ENCODE peak calls at places on chromosomes 2 and 18, in four cellular contexts. C, A, I and G are unnamed samples.

GRCh38 chr2:241607162-241607885 is 29.6 kb downstream of the THAP4 start:
- DNase-seq in C (no peak), A (no peak), I (no peak), G (no peak)

GRCh38 chr18:8667846-8668245 is 37.5 kb upstream of the MTCL1 start:
- DNase-seq in C (peak; percentile 54), A (peak; percentile 72), I (no peak), G (peak; percentile 46)

GRCh38 chr2:161438598-161438997 is 22.5 kb downstream of the TBR1 start:
- DNase-seq in C (no peak), A (no peak), I (no peak), G (no peak)

GRCh38 chr2:6429210-6429986 is 436.3 kb downstream of the CMPK2 start:
- DNase-seq in C (no peak), A (no peak), I (no peak), G (no peak)

GRCh38 chr2:3518496-3519254 is 656 bp downstream of the ADI1 start:
- DNase-seq in C (peak; percentile 90), A (peak; percentile 97), I (peak; percentile 96), G (peak; percentile 97)

GRCh38 chr2:133523406-133523805 is 44.9 kb downstream of the NCKAP5 start:
- DNase-seq in C (peak; percentile 17), A (no peak), I (no peak), G (no peak)

GRCh38 chr2:107411267-107411666 is 415.4 kb upstream of the RGPD4 start:
- DNase-seq in C (no peak), A (no peak), I (no peak), G (no peak)

GRCh38 chr2:67057901-67058703 is 339.0 kb upstream of the ETAA1 start:
- DNase-seq in C (no peak), A (peak; percentile 14), I (peak; percentile 68), G (no peak)

GRCh38 chr18:1302861-1303260 is 398.2 kb downstream of the ADCYAP1 start:
- DNase-seq in C (no peak), A (no peak), I (no peak), G (no peak)

GRCh38 chr2:60899892-60900249 is 18.5 kb downstream of the REL start:
- DNase-seq in C (no peak), A (no peak), I (no peak), G (no peak)

GRCh38 chr2:37274354-37274965 is 43.0 kb downstream of the NDUFAF7 start:
- DNase-seq in C (no peak), A (peak; percentile 41), I (no peak), G (no peak)

GRCh38 chr2:99488587-99488998 is 1.2 kb downstream of the REV1 start:
- DNase-seq in C (peak; percentile 42), A (peak; percentile 52), I (peak; percentile 62), G (peak; percentile 33)

GRCh38 chr2:105081006-105081701 is 43.3 kb downstream of the MRPS9 start:
- DNase-seq in C (peak; percentile 73), A (peak; percentile 18), I (no peak), G (peak; percentile 22)

GRCh38 chr2:150674283-150674682 is 186.8 kb upstream of the RND3 start:
- DNase-seq in C (peak; percentile 39), A (no peak), I (no peak), G (no peak)

GRCh38 chr2:11387100-11387390 is 42.6 kb upstream of the ROCK2 start:
- DNase-seq in C (no peak), A (no peak), I (no peak), G (no peak)

GRCh38 chr18:7950380-7951143 is 383.4 kb downstream of the PTPRM start:
- DNase-seq in C (peak; percentile 78), A (peak; percentile 88), I (peak; percentile 95), G (peak; percentile 71)

GRCh38 chr2:73979686-73980085 is 5.0 kb upstream of the TET3 start:
- DNase-seq in C (peak; percentile 84), A (peak; percentile 92), I (peak; percentile 94), G (peak; percentile 73)

GRCh38 chr2:167293172-167293781 is 405.0 kb downstream of the XIRP2 start:
- DNase-seq in C (peak; percentile 50), A (peak; percentile 45), I (peak; percentile 15), G (peak; percentile 43)

GRCh38 chr2:190678444-190679162 is 29.7 kb downstream of the NAB1 start:
- DNase-seq in C (peak; percentile 58), A (peak; percentile 83), I (peak; percentile 4), G (no peak)

GRCh38 chr2:43099797-43100196 is 126.6 kb downstream of the ZFP36L2 start:
- DNase-seq in C (no peak), A (no peak), I (no peak), G (no peak)

GRCh38 chr2:26691140-26691539 is 1.4 kb upstream of the KCNK3 start:
- DNase-seq in C (no peak), A (no peak), I (no peak), G (no peak)

GRCh38 chr2:108552566-108552965 is 18.3 kb downstream of the LIMS1 start:
- DNase-seq in C (no peak), A (no peak), I (no peak), G (no peak)

GRCh38 chr2:82278409-82278808 is 1973.9 kb upstream of the LRRTM1 start:
- DNase-seq in C (no peak), A (no peak), I (no peak), G (no peak)

GRCh38 chr18:44198296-44199284 is 482.1 kb upstream of the SETBP1 start:
- DNase-seq in C (no peak), A (no peak), I (peak; percentile 12), G (no peak)

GRCh38 chr2:120771556-120772208 is 36.0 kb downstream of the GLI2 start:
- DNase-seq in C (peak; percentile 96), A (peak; percentile 89), I (peak; percentile 37), G (peak; percentile 95)

GRCh38 chr18:48667276-48668254 is 128.7 kb downstream of the CTIF start:
- DNase-seq in C (peak; percentile 43), A (peak; percentile 20), I (no peak), G (peak; percentile 46)

GRCh38 chr2:197306024-197306690 is 4.4 kb downstream of the ANKRD44 start:
- DNase-seq in C (no peak), A (no peak), I (no peak), G (no peak)
- H3K4me3 ChIP-seq in C (no peak overlapping the region), A (no peak overlapping the region), I (no peak overlapping the region), G (no peak overlapping the region)

GRCh38 chr18:61096231-61096630 is 237.0 kb upstream of the CDH20 start:
- DNase-seq in C (no peak), A (no peak), I (no peak), G (no peak)
- TF ChIP-seq CTCF in C (no peak), A (no peak), I (no peak), G (no peak)

GRCh38 chr2:65032016-65032975 is 23.9 kb upstream of the CEP68 start:
- DNase-seq in C (no peak), A (no peak), I (no peak), G (no peak)
- H3K4me3 ChIP-seq in C (no peak overlapping the region), A (no peak overlapping the region), I (no peak overlapping the region), G (no peak overlapping the region)

DNA sequence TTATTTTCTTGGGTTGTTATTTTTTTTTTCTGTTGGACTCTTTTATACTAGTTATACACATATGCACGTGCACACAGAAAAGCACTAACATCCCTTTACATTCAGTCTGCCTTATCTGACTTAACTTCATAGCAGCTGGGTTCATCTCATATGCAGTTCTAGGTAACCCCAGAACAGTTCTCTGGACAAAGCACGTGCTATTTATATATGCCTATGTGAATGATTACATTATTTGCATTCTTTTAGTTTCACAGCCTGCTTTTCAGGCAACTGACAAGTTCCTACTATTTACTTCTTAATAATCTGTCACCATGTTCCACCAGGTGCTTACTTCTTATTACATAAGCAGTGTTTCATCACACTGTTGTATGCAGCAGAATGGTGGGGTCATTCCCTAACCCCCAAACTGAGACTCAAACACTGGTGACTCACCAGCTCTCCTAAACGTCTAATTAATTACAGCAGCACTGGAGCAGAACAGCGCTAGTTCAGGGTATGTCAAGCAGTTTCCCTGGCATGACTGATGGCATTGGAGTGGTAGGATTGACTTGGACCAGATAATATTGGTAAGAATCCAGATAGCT is 372.8 kb downstream of the CLIP4 start:
- DNase-seq in C (peak; percentile 66), A (no peak), I (peak; percentile 16), G (no peak)
- TF ChIP-seq CTCF in C (no peak), A (no peak), I (no peak), G (no peak)

GRCh38 chr2:20224191-20224715 is 677 bp downstream of the SDC1 start:
- DNase-seq in C (no peak), A (no peak), I (no peak), G (no peak)
- H3K4me3 ChIP-seq in C (peak overlapping the region; percentile 63), A (peak overlapping the region; percentile 60), I (peak overlapping the region; percentile 88), G (peak overlapping the region; percentile 61)